ENCODE peak calls at places on chromosomes 11 and 22, in seven cellular contexts. Q is NCI-H1105; O is HTR-8/SVneo; D is KBM-7; W is cardiac septum; Z is NCI-H1930; H is activated naive CD4-positive, alpha-beta T cell. Y is an unnamed sample.

GRCh38 chr22:41445171-41446056 is 1.2 kb downstream of the TOB2 start:
- DNase-seq in O (no peak), Z (no peak), D (peak; percentile 66), Q (no peak), W (peak; percentile 77), H (no peak), Y (peak; percentile 85)

GRCh38 chr11:33877029-33877428 is 14.8 kb downstream of the LMO2 start:
- DNase-seq in O (no peak), Q (no peak), Z (no peak), W (no peak), H (no peak), D (no peak), Y (no peak)

GRCh38 chr22:19886605-19887250 is 32.1 kb upstream of the GNB1L start:
- DNase-seq in D (peak; percentile 96), H (no peak), Q (no peak), Z (no peak), O (no peak), W (peak; percentile 80), Y (peak; percentile 39)

GRCh38 chr11:118895093-118896039 is 11.7 kb downstream of the CXCR5 start:
- DNase-seq in W (no peak), H (peak; percentile 27), Q (no peak), Z (no peak), D (no peak), O (no peak), Y (peak; percentile 71)

GRCh38 chr11:44243633-44244343 is 66.2 kb downstream of the ALX4 start:
- DNase-seq in Q (no peak), O (peak; percentile 71), Z (no peak), W (no peak), D (no peak), H (no peak), Y (peak; percentile 89)

GRCh38 chr11:47514825-47515647 is 37.9 kb downstream of the CELF1 start:
- DNase-seq in H (no peak), W (no peak), Q (no peak), O (peak; percentile 37), Z (no peak), D (peak; percentile 85), Y (no peak)

GRCh38 chr11:33694346-33695050 is 6.1 kb downstream of the C11orf91 start:
- DNase-seq in O (no peak), Q (no peak), Z (no peak), W (no peak), H (no peak), D (peak; percentile 31), Y (no peak)

GRCh38 chr22:49178246-49179005 is 649.2 kb downstream of the BRD1 start:
- DNase-seq in W (no peak), D (no peak), H (no peak), O (no peak), Q (no peak), Z (no peak), Y (no peak)

GRCh38 chr11:36024716-36025115 is 80.9 kb downstream of the LDLRAD3 start:
- DNase-seq in W (no peak), Q (no peak), Z (no peak), O (no peak), H (no peak), D (no peak), Y (no peak)

GRCh38 chr22:29369460-29369859 is 18.9 kb downstream of the AP1B1 start:
- DNase-seq in Q (no peak), W (no peak), D (peak; percentile 60), H (no peak), O (no peak), Z (no peak), Y (peak; percentile 87)

Y was measured in endodermal cell.